ENCODE peak calls at places on chromosomes 7 and 10, in eight cellular contexts. T is PC-3, I is astrocyte, Q is right atrium auricular region, H is transverse colon, C is MM.1S, P is left ventricle myocardium inferior, Z is cardiac muscle cell. V is an unnamed sample.

GRCh38 chr7:94012748-94013147 is 8.6 kb upstream of the BET1 start:
- DNase-seq in H (no peak), I (no peak), T (peak; percentile 6), Z (no peak), P (no peak), Q (no peak), C (peak; percentile 17), V (no peak)

GRCh38 chr7:81857385-81857784 is 87.5 kb upstream of the HGF start:
- DNase-seq in P (no peak), T (peak; percentile 7), Z (no peak), I (no peak), H (no peak), Q (no peak), C (no peak), V (no peak)

GRCh38 chr7:137591444-137591843 is 247.9 kb upstream of the PTN start:
- DNase-seq in Z (peak; percentile 38), H (no peak), T (peak; percentile 62), I (peak; percentile 75), Q (no peak), C (peak; percentile 18), P (no peak), V (peak; percentile 40)

GRCh38 chr7:157177333-157177993 is 38.7 kb downstream of the UBE3C start:
- DNase-seq in H (no peak), P (no peak), T (no peak), C (no peak), Z (no peak), Q (no peak), I (no peak), V (no peak)

GRCh38 chr7:35781200-35781701 is 19.6 kb upstream of the SEPTIN7 start:
- DNase-seq in C (no peak), H (no peak), T (no peak), Q (no peak), Z (no peak), I (no peak), P (no peak), V (no peak)

GRCh38 chr7:25858562-25859411 is 293.2 kb upstream of the NFE2L3 start:
- DNase-seq in P (no peak), C (no peak), Q (no peak), I (no peak), Z (no peak), H (peak; percentile 49), T (no peak), V (no peak)

GRCh38 chr10:49113741-49114141 is 1.6 kb downstream of the VSTM4 start:
- DNase-seq in C (no peak), P (no peak), T (no peak), Z (no peak), Q (peak; percentile 57), I (peak; percentile 4), H (no peak), V (no peak)

GRCh38 chr10:128147064-128147463 is 20.8 kb upstream of the MKI67 start:
- DNase-seq in P (no peak), H (no peak), Q (no peak), T (no peak), Z (no peak), C (no peak), I (no peak), V (peak; percentile 73)

GRCh38 chr10:11776080-11776479 is 33.9 kb downstream of the ECHDC3 start:
- DNase-seq in T (peak; percentile 49), P (no peak), C (no peak), H (no peak), Q (no peak), Z (no peak), I (peak; percentile 7), V (no peak)

GRCh38 chr10:58178811-58179210 is 88.9 kb downstream of the IPMK start:
- DNase-seq in Q (no peak), H (no peak), C (no peak), P (no peak), Z (no peak), I (no peak), T (peak; percentile 51), V (no peak)

GRCh38 chr7:24783731-24784130 is 26.5 kb upstream of the GSDME start:
- DNase-seq in H (no peak), Z (no peak), I (no peak), C (no peak), P (no peak), Q (no peak), T (peak; percentile 2), V (peak; percentile 58)

GRCh38 chr10:123390874-123391273 is 236.7 kb downstream of the BUB3 start:
- DNase-seq in T (no peak), Z (no peak), I (no peak), H (no peak), C (no peak), Q (peak; percentile 40), P (no peak), V (no peak)

GRCh38 chr10:114938818-114939193 is 811 bp downstream of the TRUB1 start:
- DNase-seq in Q (no peak), H (no peak), P (no peak), C (peak; percentile 11), I (no peak), T (no peak), Z (no peak), V (no peak)

GRCh38 chr10:59508296-59508695 is 145.9 kb upstream of the FAM13C start:
- DNase-seq in P (no peak), Z (no peak), Q (no peak), C (no peak), T (peak; percentile 100), H (peak; percentile 70), I (peak; percentile 67), V (peak; percentile 0)

GRCh38 chr7:64879800-64880199 is 23.3 kb upstream of the ZNF273 start:
- DNase-seq in H (no peak), Q (peak; percentile 47), P (no peak), T (no peak), C (no peak), I (no peak), Z (no peak), V (no peak)

GRCh38 chr7:99792983-99793382 is 9.0 kb upstream of the CYP3A4 start:
- DNase-seq in Q (no peak), C (no peak), I (no peak), Z (no peak), T (no peak), P (no peak), H (no peak), V (no peak)

GRCh38 chr7:76310102-76310957 is 7.9 kb downstream of the HSPB1 start:
- DNase-seq in T (no peak), P (no peak), C (no peak), Q (no peak), I (no peak), H (peak; percentile 47), Z (no peak), V (no peak)

GRCh38 chr7:113289140-113289740 is 170.9 kb upstream of the SMIM30 start:
- DNase-seq in C (peak; percentile 58), H (no peak), Q (no peak), Z (peak; percentile 52), I (peak; percentile 18), P (no peak), T (peak; percentile 56), V (no peak)

GRCh38 chr10:6114758-6115410 is 26.1 kb downstream of the RBM17 start:
- DNase-seq in C (no peak), I (peak; percentile 73), Q (no peak), P (no peak), T (peak; percentile 43), H (no peak), Z (no peak), V (peak; percentile 32)

GRCh38 chr7:122896509-122896908 is 10.2 kb upstream of the CADPS2 start:
- DNase-seq in Q (no peak), C (no peak), P (no peak), I (no peak), T (peak; percentile 26), Z (no peak), H (no peak), V (no peak)

GRCh38 chr7:99379043-99379577 is 4.6 kb downstream of the ARPC1B start:
- DNase-seq in C (peak; percentile 65), Q (peak; percentile 86), T (peak; percentile 15), I (peak; percentile 84), P (peak; percentile 67), Z (no peak), H (peak; percentile 61), V (peak; percentile 87)

GRCh38 chr7:27031289-27032172 is 64.3 kb downstream of the HOXA1 start:
- DNase-seq in P (no peak), I (peak; percentile 72), T (peak; percentile 57), C (peak; percentile 62), Z (no peak), H (no peak), Q (no peak), V (no peak)
- H3K4me3 ChIP-seq in P (no peak overlapping the region), I (no peak overlapping the region), T (peak overlapping the region; percentile 1), C (no peak overlapping the region), Z (no peak overlapping the region), H (no peak overlapping the region), Q (no peak overlapping the region), V (no peak overlapping the region)

DNA sequence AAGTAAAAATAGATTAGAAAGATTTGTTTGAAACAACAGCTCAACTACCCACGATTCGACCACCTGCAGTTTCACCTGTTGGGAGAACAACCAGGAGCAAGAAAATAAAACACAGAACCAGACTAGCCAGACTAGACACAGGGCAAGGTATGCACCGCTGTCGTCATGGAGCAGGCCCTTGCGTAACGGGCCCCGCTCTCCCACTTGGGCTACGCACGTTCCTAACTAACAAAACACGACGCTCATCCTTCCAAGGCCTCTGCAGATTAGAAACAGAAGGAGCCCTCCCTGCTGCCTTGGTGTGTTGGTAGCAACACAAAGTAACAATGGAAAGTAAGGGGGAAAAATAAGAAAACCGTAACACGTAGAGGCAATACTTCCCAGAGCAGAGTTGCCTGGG is 45.1 kb upstream of the ELMO1 start:
- DNase-seq in T (no peak), P (no peak), H (no peak), Q (no peak), Z (no peak), C (no peak), I (no peak), V (no peak)
- TF ChIP-seq CTCF in T (no peak), P (no peak), H (no peak), Q (no peak), Z (no peak), C (no peak), I (no peak), V (no peak)

GRCh38 chr7:141928147-141928894 is 12.1 kb downstream of the OR9A4 start:
- DNase-seq in P (no peak), Q (no peak), C (no peak), I (no peak), H (no peak), Z (no peak), T (no peak), V (no peak)
- H3K4me3 ChIP-seq in P (no peak overlapping the region), Q (no peak overlapping the region), C (no peak overlapping the region), I (no peak overlapping the region), H (no peak overlapping the region), Z (no peak overlapping the region), T (no peak overlapping the region), V (no peak overlapping the region)

GRCh38 chr7:45007571-45008328 is 7.7 kb downstream of the CCM2 start:
- DNase-seq in Z (no peak), I (no peak), C (peak; percentile 58), T (no peak), Q (no peak), P (no peak), H (no peak), V (no peak)

GRCh38 chr7:45001826-45002225 is 1.8 kb downstream of the CCM2 start:
- DNase-seq in P (no peak), Q (no peak), H (no peak), C (no peak), I (no peak), T (no peak), Z (no peak), V (no peak)

GRCh38 chr7:45001138-45001694 is 1.2 kb downstream of the CCM2 start:
- DNase-seq in H (peak; percentile 55), Q (no peak), T (peak; percentile 31), I (peak; percentile 32), Z (no peak), P (no peak), C (peak; percentile 97), V (no peak)

GRCh38 chr7:45003789-45004188 is 3.8 kb downstream of the CCM2 start:
- DNase-seq in Q (no peak), Z (no peak), H (no peak), P (no peak), I (no peak), T (no peak), C (no peak), V (no peak)

GRCh38 chr7:45007106-45007505 is 7.1 kb downstream of the CCM2 start:
- DNase-seq in H (no peak), I (no peak), Z (no peak), T (no peak), Q (no peak), C (no peak), P (no peak), V (no peak)
- TF ChIP-seq CTCF in H (no peak), I (no peak), Z (no peak), T (no peak), Q (no peak), C (no peak), P (no peak), V (no peak)